ENCODE peak calls at places on chromosomes 16 and 17, in five cellular contexts. W is H1, S is K562, O is SK-N-SH, N is GM12878. M is an unnamed sample.

GRCh38 chr17:5825717-5826330 is 241.5 kb upstream of the NLRP1 start:
- DNase-seq in N (no peak), O (no peak), S (no peak), W (no peak), M (no peak)

GRCh38 chr16:13289515-13289914 is 388.1 kb downstream of the SHISA9 start:
- DNase-seq in O (no peak), S (no peak), W (no peak), N (peak; percentile 17), M (no peak)

GRCh38 chr16:54070944-54071343 is 215.6 kb downstream of the IRX3 start:
- DNase-seq in N (peak; percentile 3), S (no peak), O (no peak), W (no peak), M (no peak)

GRCh38 chr17:19762515-19762961 is 14.4 kb upstream of the ALDH3A1 start:
- DNase-seq in O (peak; percentile 92), W (peak; percentile 61), S (no peak), N (no peak), M (peak; percentile 56)

GRCh38 chr17:18968945-18969887 is 17.3 kb downstream of the SLC5A10 start:
- DNase-seq in S (peak; percentile 16), O (no peak), N (no peak), W (no peak), M (no peak)

GRCh38 chr17:63086483-63087185 is 120.6 kb downstream of the TANC2 start:
- DNase-seq in O (no peak), N (no peak), W (no peak), S (no peak), M (no peak)

GRCh38 chr17:53470626-53471025 is 352.1 kb upstream of the KIF2B start:
- DNase-seq in O (no peak), N (no peak), S (no peak), W (no peak), M (no peak)

GRCh38 chr17:57875109-57876022 is 25.5 kb upstream of the MRPS23 start:
- DNase-seq in O (peak; percentile 70), N (no peak), S (peak; percentile 34), W (peak; percentile 72), M (peak; percentile 93)

GRCh38 chr17:75815399-75815798 is 28.8 kb downstream of the UNC13D start:
- DNase-seq in S (no peak), O (no peak), N (no peak), W (no peak), M (no peak)

GRCh38 chr16:48158296-48158695 is 2.5 kb upstream of the ABCC12 start:
- DNase-seq in O (no peak), S (peak; percentile 23), W (no peak), N (peak; percentile 48), M (peak; percentile 31)

GRCh38 chr17:49252148-49252682 is 21.6 kb upstream of the PHOSPHO1 start:
- DNase-seq in S (peak; percentile 63), N (no peak), W (no peak), O (no peak), M (peak; percentile 42)

GRCh38 chr17:32123782-32124181 is 18.5 kb upstream of the RHOT1 start:
- DNase-seq in S (no peak), O (no peak), W (no peak), N (no peak), M (no peak)

GRCh38 chr17:36049643-36050042 is 14.4 kb upstream of the CCL18 start:
- DNase-seq in W (no peak), O (no peak), S (no peak), N (no peak), M (no peak)

GRCh38 chr16:2239231-2239675 is 3.0 kb downstream of the DNASE1L2 start:
- DNase-seq in N (no peak), W (no peak), S (no peak), O (peak; percentile 23), M (no peak)

DNA sequence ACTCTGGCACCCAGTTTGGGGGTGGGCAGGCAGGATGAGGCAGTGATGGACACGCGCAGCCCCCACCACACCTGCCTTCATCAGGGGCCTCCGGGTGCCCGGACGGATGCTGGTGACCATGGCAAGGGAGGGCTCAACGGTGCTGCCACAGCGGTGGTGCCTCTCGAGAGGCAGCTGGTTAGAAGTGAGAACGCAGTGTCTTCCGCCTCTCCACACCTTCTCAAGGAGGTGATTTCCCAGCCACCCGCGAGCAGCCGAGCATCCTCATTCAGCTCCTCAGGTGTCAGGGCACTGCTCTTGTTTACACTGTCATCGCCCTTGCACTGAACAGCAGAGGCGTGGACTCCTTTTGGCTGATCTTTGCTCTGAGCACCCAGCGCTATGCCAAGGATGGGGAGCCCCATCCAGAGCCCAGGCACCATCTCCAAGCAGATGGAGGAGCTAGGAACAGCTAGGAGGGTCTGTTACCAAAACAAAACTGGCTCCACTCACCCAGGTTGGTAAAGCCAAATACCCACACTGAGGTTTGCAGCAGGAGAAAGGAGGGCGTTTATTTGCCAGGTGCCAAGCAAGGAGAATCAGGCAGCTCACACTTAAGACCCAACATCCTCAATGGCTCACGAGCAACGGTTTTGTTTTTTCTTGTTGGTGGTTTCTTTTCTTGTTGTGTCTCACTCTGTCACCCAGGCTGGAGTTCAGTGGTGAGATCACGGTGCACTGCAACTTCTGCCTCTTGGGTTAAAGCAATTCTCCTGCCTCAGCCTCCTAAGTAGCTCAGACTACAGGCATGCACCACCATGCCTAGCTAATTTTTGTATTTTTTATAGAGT is 174.3 kb upstream of the TNRC6C start:
- DNase-seq in S (no peak), N (no peak), O (no peak), W (no peak), M (no peak)
- TF ChIP-seq YY1 in S (no peak), N (no peak), O (no peak), W (no peak), M (no peak)

GRCh38 chr16:70649300-70649699 is 2.9 kb downstream of the IL34 start:
- DNase-seq in N (no peak), S (no peak), O (no peak), W (no peak), M (no peak)

GRCh38 chr16:70647461-70648359 is 1.4 kb downstream of the IL34 start:
- DNase-seq in N (no peak), S (no peak), O (no peak), W (no peak), M (no peak)

GRCh38 chr16:70644763-70645597 is 1.4 kb upstream of the IL34 start:
- DNase-seq in S (no peak), N (no peak), O (peak; percentile 41), W (no peak), M (no peak)

GRCh38 chr16:70648606-70649005 is 2.2 kb downstream of the IL34 start:
- DNase-seq in N (no peak), O (no peak), W (no peak), S (no peak), M (no peak)

DNA sequence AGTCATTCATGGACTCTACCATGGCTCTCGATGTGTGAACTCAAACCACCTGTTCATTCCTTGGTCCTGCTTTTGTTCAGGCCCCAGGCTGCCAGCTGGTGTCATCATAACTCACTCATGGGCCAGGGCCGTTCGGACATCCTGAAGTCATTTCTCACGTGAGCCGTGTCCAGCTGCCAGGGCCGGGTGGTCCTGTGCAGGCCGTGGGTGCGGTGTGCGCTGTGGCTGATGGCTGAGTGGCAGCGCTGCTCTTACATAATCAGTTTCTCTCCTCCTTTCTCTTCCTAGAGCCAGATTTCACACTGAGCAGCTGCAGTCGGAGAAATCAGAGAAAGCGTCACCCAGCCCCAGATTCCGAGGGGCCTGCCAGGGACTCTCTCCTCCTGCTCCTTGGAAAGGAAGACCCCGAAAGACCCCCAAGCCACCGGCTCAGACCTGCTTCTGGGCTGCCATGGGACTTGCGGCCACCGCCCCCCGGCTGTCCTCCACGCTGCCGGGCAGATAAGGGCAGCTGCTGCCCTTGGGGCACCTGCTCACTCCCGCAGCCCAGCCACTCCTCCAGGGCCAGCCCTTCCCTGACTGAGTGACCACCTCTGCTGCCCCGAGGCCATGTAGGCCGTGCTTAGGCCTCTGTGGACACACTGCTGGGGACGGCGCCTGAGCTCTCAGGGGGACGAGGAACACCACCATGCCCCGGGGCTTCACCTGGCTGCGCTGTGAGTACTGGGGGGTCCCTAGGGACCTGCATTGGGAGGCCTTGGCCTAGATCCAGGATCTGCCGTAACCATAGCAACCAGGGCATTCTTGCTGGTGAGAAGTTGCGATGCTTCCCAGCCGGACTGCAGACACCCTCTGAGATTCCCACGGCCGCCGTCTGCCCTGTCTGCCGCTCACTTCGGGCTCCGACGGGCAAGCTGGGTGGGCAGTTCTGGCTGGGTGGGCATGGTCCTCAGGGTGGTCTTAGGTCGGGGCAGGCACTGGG is at the start of gene IL34:
- DNase-seq in W (no peak), N (no peak), S (no peak), O (peak; percentile 77), M (no peak)
- TF ChIP-seq RFX5 in W (no peak), N (no peak), S (no peak), O (no peak), M (no peak)

GRCh38 chr16:66251406-66252160 is 114.9 kb upstream of the CDH5 start:
- DNase-seq in N (no peak), W (no peak), O (no peak), S (no peak), M (no peak)

GRCh38 chr16:66248096-66248495 is 118.4 kb upstream of the CDH5 start:
- DNase-seq in W (no peak), O (no peak), S (no peak), N (no peak), M (no peak)

GRCh38 chr16:66250686-66251405 is 115.6 kb upstream of the CDH5 start:
- DNase-seq in S (no peak), W (no peak), O (peak; percentile 63), N (no peak), M (no peak)

GRCh38 chr16:66242672-66243071 is 123.8 kb upstream of the CDH5 start:
- DNase-seq in W (no peak), O (no peak), S (no peak), N (no peak), M (no peak)

DNA sequence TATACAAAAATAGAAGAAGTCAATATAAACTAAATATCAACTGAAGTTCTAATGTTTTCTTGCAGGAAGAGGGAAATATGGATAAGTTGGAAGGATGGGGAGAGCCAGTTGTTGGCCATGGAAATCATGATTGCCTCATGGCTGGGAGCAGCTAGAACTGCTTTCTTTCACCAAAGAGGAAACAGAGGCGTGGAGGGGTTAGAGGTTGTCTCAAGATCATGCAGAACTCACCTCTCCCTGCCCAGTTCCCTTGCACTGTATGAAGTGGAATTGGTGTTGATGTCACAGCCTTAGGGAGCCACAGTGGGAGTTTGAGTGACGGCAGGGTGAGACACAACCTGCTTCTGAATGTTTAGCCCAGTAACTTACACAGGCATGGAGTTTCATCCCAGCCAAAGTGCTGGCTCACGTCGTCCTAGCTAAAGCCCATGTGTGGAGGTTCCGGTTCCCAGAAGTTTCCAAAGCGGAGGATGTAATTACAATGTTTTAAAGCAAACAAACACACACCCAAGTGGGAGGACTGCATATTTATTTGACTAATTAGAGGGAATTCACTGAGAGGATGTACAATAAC is 118.9 kb upstream of the CDH5 start:
- DNase-seq in W (no peak), N (no peak), O (no peak), S (no peak), M (no peak)
- TF ChIP-seq YY1 in W (no peak), N (no peak), O (no peak), S (no peak), M (no peak)

DNA sequence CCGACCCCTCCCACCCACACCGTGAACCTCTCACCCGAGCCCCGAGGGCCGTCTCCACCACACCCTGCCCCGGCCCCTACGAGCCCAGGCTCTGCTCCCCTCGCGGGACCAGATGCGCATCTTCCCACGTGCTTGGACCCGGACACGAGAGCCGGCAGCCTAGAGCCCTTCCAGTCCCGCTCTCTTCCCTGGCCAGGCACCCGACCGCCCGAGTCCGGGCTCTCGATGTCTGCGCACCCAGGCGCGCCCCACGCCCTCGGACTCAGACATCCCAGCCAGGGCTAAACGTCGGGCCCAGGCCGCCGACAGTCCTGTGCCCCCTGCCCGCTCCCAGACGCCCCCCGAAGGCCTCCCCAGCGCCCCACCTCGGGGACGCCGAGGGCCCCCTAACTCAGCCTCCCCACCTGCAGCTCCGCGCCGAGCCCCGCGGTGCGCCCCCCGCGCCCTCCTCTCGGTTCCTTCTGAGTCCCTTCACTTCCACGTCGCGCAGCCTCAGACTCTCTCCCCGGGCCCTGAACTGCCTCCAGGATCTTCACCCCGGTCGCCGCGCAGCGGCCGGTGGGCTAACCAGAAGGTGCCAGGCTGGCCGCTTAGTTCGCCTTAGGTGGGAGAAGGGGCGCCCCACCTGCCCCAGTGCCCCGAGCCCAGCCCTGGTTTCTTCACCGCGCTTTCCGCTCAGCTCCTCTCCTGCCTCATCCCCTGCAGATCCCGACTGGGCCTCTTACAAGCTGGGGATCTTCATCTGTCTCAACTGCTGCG is 669 bp downstream of the ADAP2 start:
- DNase-seq in S (no peak), W (no peak), N (no peak), O (peak; percentile 67), M (no peak)
- TF ChIP-seq RFX5 in S (no peak), W (no peak), N (no peak), O (no peak), M (no peak)